ENCODE peak calls at places on chromosomes 5 and 9, in eight cellular contexts. U is NB4, L is HCT116, S is H1, R is A549, C is WTC11, E is K562, Z is endothelial cell of umbilical vein. J is an unnamed sample.

GRCh38 chr5:33631786-33632185 is 191.0 kb downstream of the TARS1 start:
- DNase-seq in U (no peak), L (no peak), S (no peak), R (no peak), C (no peak), E (no peak), Z (no peak), J (no peak)

GRCh38 chr9:26462751-26463150 is 429.9 kb downstream of the CAAP1 start:
- DNase-seq in U (no peak), L (no peak), S (no peak), R (no peak), C (no peak), E (no peak), Z (no peak), J (peak; percentile 4)

GRCh38 chr9:504921-505821 is 290.5 kb downstream of the DOCK8 start:
- DNase-seq in U (peak; percentile 40), L (no peak), S (peak; percentile 62), R (peak; percentile 26), C (peak; percentile 47), E (no peak), Z (peak; percentile 6), J (peak; percentile 32)

GRCh38 chr5:83494666-83495065 is 23.1 kb downstream of the VCAN start:
- DNase-seq in U (peak; percentile 37), L (no peak), S (no peak), R (no peak), C (no peak), E (no peak), Z (no peak), J (no peak)

GRCh38 chr9:94874316-94874715 is 147.8 kb downstream of the AOPEP start:
- DNase-seq in U (no peak), L (no peak), S (peak; percentile 1), R (no peak), C (no peak), E (no peak), Z (peak; percentile 33), J (no peak)

GRCh38 chr5:177982072-177982727 is 13.8 kb downstream of the PROP1 start:
- DNase-seq in U (peak; percentile 44), L (peak; percentile 19), S (peak; percentile 85), R (peak; percentile 51), C (peak; percentile 82), E (peak; percentile 28), Z (no peak), J (peak; percentile 51)

GRCh38 chr9:22022396-22022795 is 13.3 kb upstream of the CDKN2B start:
- DNase-seq in U (no peak), L (no peak), S (no peak), R (no peak), C (no peak), E (no peak), Z (no peak), J (no peak)

GRCh38 chr9:94913550-94913949 is 187.1 kb downstream of the AOPEP start:
- DNase-seq in U (no peak), L (no peak), S (no peak), R (no peak), C (no peak), E (no peak), Z (no peak), J (no peak)

GRCh38 chr5:119287547-119288073 is 68.2 kb upstream of the TNFAIP8 start:
- DNase-seq in U (peak; percentile 28), L (no peak), S (no peak), R (peak; percentile 73), C (no peak), E (no peak), Z (peak; percentile 33), J (no peak)

GRCh38 chr9:135622415-135623020 is 16.8 kb downstream of the GLT6D1 start:
- DNase-seq in U (no peak), L (no peak), S (no peak), R (no peak), C (no peak), E (no peak), Z (no peak), J (no peak)

GRCh38 chr9:19127881-19128719 is 808 bp upstream of the PLIN2 start:
- DNase-seq in U (peak; percentile 57), L (no peak), S (peak; percentile 65), R (peak; percentile 29), C (peak; percentile 57), E (no peak), Z (peak; percentile 59), J (peak; percentile 67)

DNA sequence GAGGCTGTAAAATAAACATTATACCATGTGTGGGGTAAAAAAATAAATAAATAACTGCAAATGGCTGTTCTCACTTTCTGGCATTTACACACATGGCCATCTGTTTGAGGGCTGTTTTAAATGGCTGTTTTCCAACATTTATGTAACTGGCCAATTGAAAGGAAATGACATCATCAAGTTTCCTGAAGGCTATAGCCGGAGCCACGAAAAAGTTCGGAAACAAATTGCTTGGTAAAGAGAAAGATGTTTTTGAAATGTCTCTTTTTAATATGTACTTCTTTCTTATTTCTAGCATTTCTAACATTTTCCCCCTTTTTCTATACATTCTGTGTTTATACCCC is 95.4 kb upstream of the DAB2 start:
- DNase-seq in U (no peak), L (no peak), S (no peak), R (peak; percentile 29), C (no peak), E (no peak), Z (peak; percentile 95), J (no peak)
- TF ChIP-seq MAX in U (no peak), L (no peak), S (no peak), R (no peak), C (no peak), E (no peak), Z (no peak), J (peak; percentile 82)

DNA sequence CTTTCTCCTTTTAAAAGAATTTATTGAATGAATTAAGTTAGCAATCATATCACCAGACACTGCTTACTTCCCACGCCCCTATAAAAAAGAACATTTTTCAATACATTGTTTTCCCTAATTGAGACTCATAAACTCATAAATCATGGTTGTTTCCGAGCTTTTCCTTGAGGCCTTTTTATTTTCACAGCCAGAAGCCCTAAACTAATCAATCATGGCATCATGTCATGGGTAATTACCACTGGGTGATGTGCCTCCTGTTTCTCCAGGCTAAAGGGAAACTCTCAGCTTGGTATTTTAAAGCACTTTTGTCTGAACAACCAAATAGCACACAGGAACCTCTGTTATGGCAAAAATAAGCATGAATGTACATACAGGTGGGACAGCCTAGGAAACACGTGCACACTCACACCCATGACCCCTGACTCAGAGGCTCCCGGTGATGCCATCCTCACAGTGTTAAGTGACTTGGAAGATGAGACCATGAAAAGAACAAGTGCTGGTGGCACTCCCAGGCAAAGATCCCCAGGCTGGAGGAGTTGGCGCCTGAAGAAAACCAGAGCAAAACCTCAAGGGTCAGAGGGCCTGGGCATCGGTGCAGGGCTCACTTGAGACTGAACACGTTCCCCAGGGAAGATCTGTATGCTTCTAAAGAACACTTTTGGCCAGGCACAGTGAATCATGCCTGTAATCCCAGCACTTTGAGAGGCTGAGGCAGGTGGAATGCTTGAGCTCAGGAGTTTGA is 154.4 kb downstream of the ROR2 start:
- DNase-seq in U (peak; percentile 25), L (peak; percentile 71), S (no peak), R (no peak), C (no peak), E (no peak), Z (no peak), J (no peak)
- TF ChIP-seq MAX in U (no peak), L (peak; percentile 65), S (no peak), R (no peak), C (no peak), E (no peak), Z (no peak), J (no peak)

GRCh38 chr9:127397722-127398647 is 1.0 kb downstream of the SLC2A8 start:
- DNase-seq in U (no peak), L (no peak), S (peak; percentile 64), R (peak; percentile 60), C (peak; percentile 52), E (peak; percentile 50), Z (peak; percentile 68), J (peak; percentile 84)
- TF ChIP-seq MAX in U (no peak), L (peak; percentile 23), S (no peak), R (no peak), C (no peak), E (peak; percentile 29), Z (no peak), J (no peak)

DNA sequence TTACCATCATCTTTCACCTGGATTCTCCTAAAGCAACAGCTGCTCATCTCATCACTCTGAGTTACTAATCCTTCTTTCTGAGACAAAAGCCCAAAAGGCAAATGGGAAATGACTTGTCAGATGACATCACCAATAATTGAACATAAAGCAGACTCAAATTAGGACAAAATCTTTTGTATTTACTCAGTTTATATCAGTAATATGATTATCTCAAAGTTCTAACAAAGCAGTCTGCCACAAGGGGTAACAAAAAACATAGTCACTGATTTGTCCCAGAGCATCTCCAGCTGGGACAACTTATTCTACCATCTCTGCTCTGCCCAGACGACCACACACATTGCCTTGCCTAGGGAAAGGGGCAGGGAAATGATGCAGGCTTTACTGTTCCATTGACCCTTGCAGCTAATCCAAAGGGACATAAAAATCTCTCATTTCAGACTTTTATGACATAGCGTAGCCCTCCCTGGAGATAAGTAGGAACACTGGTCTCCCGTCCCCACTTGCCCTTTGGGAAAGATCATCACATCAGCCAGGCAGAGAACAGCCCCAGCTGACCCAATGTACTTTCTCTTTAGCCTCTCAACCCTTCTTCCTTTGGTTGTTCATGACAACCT is 249.5 kb upstream of the PTGER4 start:
- DNase-seq in U (no peak), L (no peak), S (no peak), R (no peak), C (no peak), E (no peak), Z (no peak), J (no peak)
- TF ChIP-seq MAX in U (no peak), L (no peak), S (no peak), R (no peak), C (no peak), E (no peak), Z (no peak), J (no peak)

DNA sequence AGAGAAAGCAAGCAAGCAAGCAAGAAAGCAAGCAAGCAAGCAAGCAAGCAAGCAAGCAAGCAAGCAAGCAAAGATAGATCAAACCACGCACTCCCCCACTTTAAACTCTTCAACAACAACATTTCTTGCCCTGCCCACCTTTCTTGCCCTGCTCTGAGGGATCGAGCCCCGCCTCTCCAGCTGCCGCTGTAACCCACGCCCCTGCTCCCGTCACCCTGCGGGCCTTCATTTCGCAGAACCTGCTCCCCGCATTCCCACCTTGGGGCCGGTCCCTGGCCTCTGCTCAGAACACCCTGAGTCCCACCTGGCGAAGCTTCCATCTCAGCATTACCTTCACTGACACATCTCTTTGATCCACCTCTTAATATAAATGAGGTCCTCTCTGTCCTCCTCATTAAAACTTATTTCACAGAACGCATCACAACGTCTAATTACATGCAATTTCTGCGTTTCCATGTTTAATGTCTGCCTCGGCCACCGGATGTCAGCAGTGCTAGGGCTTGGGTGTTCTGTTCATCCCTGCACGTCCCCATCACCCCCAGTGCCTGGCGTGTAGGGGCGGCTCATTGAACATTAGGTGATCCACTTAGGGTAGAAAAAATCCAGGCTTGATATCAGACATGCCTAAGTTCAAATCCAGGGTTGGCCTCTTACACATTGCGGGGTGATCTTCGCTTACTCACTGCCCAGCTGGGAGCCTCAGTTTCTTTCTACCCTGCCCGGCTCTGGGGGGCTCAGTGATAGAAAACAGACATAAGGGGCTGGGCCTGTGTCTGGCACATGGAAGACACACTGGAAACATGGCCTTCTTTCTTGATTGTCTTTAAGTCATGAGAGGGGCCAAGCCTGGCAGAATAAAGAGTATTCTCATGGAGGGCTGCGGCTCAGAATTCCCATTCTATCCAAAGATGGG is 187.6 kb downstream of the DAB2IP start:
- DNase-seq in U (no peak), L (no peak), S (peak; percentile 49), R (no peak), C (no peak), E (no peak), Z (no peak), J (no peak)
- TF ChIP-seq MAX in U (no peak), L (no peak), S (no peak), R (no peak), C (no peak), E (no peak), Z (no peak), J (no peak)